ENCODE peak calls at places on chromosomes 13 and 19, in five cellular contexts. Z is left cardiac atrium, Y is posterior cingulate gyrus, K is HCEC 1CT, T is mammary epithelial cell. L is an unnamed sample.
A peak's percentile ranks its signal among the peaks of the same experiment; 100 is the strongest.

GRCh38 chr13:112954488-112955270 is 14.3 kb upstream of the MCF2L start:
- DNase-seq in Z (no peak), Y (peak; percentile 33), K (no peak), T (no peak), L (no peak)

GRCh38 chr19:4597975-4598671 is 38.6 kb upstream of the SEMA6B start:
- DNase-seq in Z (peak; percentile 61), Y (no peak), K (peak; percentile 36), T (no peak), L (no peak)

GRCh38 chr13:27406178-27406939 is 18.1 kb upstream of the GTF3A start:
- DNase-seq in Z (no peak), Y (no peak), K (peak; percentile 38), T (peak; percentile 35), L (no peak)

GRCh38 chr19:16013181-16013850 is 63.0 kb upstream of the TPM4 start:
- DNase-seq in Z (no peak), Y (peak; percentile 52), K (no peak), T (no peak), L (no peak)

GRCh38 chr19:40177286-40178070 is 13.7 kb upstream of the MAP3K10 start:
- DNase-seq in Z (no peak), Y (no peak), K (no peak), T (peak; percentile 28), L (peak; percentile 23)

GRCh38 chr13:99218545-99218944 is 17.9 kb downstream of the UBAC2 start:
- DNase-seq in Z (peak; percentile 71), Y (peak; percentile 82), K (peak; percentile 5), T (no peak), L (peak; percentile 4)

GRCh38 chr13:98370806-98371553 is 193.9 kb upstream of the RNF113B start:
- DNase-seq in Z (peak; percentile 60), Y (no peak), K (peak; percentile 86), T (no peak), L (peak; percentile 8)

GRCh38 chr13:44573790-44574465 is 2.2 kb downstream of the TSC22D1 start:
- DNase-seq in Z (no peak), Y (peak; percentile 66), K (peak; percentile 53), T (peak; percentile 28), L (no peak)

GRCh38 chr19:35153701-35154534 is 617 bp upstream of the FXYD5 start:
- DNase-seq in Z (peak; percentile 56), Y (peak; percentile 80), K (peak; percentile 48), T (no peak), L (no peak)

GRCh38 chr19:32642771-32643170 is 32.2 kb downstream of the ANKRD27 start:
- DNase-seq in Z (no peak), Y (no peak), K (no peak), T (no peak), L (no peak)

GRCh38 chr13:27401210-27401609 is 23.2 kb upstream of the GTF3A start:
- DNase-seq in Z (peak; percentile 40), Y (no peak), K (no peak), T (no peak), L (peak; percentile 25)

GRCh38 chr19:12784871-12785430 is 6.3 kb upstream of the JUNB start:
- DNase-seq in Z (no peak), Y (no peak), K (no peak), T (no peak), L (no peak)

GRCh38 chr19:57830071-57830602 is at the start of gene ZNF587B:
- DNase-seq in Z (peak; percentile 77), Y (peak; percentile 96), K (no peak), T (peak; percentile 42), L (peak; percentile 83)

GRCh38 chr13:100497394-100497793 is 91.2 kb downstream of the GGACT start:
- DNase-seq in Z (no peak), Y (no peak), K (peak; percentile 49), T (no peak), L (no peak)

L was measured in foreskin keratinocyte.